ENCODE peak calls at places on chromosomes 12 and 14, in nine cellular contexts. B, V, Q, O, F, M, W, P and K are unnamed samples.

GRCh38 chr12:131612092-131612755 is 98.7 kb upstream of the SFSWAP start:
- DNase-seq in M (no peak), V (no peak), W (no peak), P (no peak), Q (no peak), O (no peak), F (no peak), B (no peak), K (no peak)

GRCh38 chr12:4899361-4899760 is 10.3 kb upstream of the KCNA1 start:
- DNase-seq in P (no peak), Q (no peak), B (no peak), O (peak; percentile 14), W (no peak), M (no peak), F (no peak), V (no peak), K (no peak)

GRCh38 chr14:76491172-76491930 is 115.4 kb downstream of the ESRRB start:
- DNase-seq in P (no peak), Q (no peak), O (no peak), V (no peak), W (no peak), M (no peak), F (no peak), B (no peak), K (no peak)

GRCh38 chr12:130714091-130714590 is 2.0 kb downstream of the RIMBP2 start:
- DNase-seq in F (no peak), Q (no peak), M (no peak), P (no peak), V (no peak), B (no peak), O (peak; percentile 49), W (no peak), K (peak; percentile 49)

GRCh38 chr12:78034025-78034424 is 203.3 kb downstream of the NAV3 start:
- DNase-seq in Q (no peak), B (no peak), O (no peak), P (no peak), W (no peak), F (no peak), V (no peak), M (no peak), K (no peak)

GRCh38 chr12:101038289-101038871 is 171.7 kb downstream of the SLC5A8 start:
- DNase-seq in B (no peak), F (no peak), V (no peak), O (no peak), W (no peak), Q (no peak), P (no peak), M (no peak), K (no peak)

GRCh38 chr12:81888961-81889360 is 129.8 kb upstream of the PPFIA2 start:
- DNase-seq in O (peak; percentile 51), M (no peak), B (no peak), F (no peak), V (no peak), Q (no peak), W (no peak), P (no peak), K (no peak)

GRCh38 chr12:12376636-12377448 is 20.0 kb downstream of the BORCS5 start:
- DNase-seq in V (peak; percentile 75), Q (peak; percentile 68), O (peak; percentile 82), F (no peak), W (peak; percentile 81), B (peak; percentile 67), M (no peak), P (no peak), K (no peak)

GRCh38 chr12:116672010-116672409 is 65.9 kb downstream of the SPRING1 start:
- DNase-seq in P (no peak), W (no peak), V (no peak), Q (no peak), B (no peak), F (no peak), M (no peak), O (no peak), K (no peak)

GRCh38 chr12:52130695-52131094 is 51.2 kb downstream of the SMIM41 start:
- DNase-seq in O (no peak), W (no peak), B (no peak), V (no peak), M (no peak), P (no peak), Q (no peak), F (no peak), K (no peak)